ENCODE peak calls at places on chromosomes 6 and 20, in seven cellular contexts. U is globus pallidus; M is stimulated activated CD4-positive, alpha-beta T cell treated with anti-CD3 and anti-CD28 coated beads, Interleukin-4, amount 100 ng/mL, for 48 hours; D is EH; Y is COR-L47; H is stimulated activated CD8-positive, alpha-beta memory T cell treated with anti-CD3 and anti-CD28 coated beads, Interleukin-15, amount 100 ng/mL, for 4 hours; X is left cardiac atrium. P is an unnamed sample.

GRCh38 chr6:132466952-132467351 is 46.0 kb downstream of the STX7 start:
- DNase-seq in M (no peak), D (peak; percentile 72), X (no peak), Y (no peak), H (no peak), U (no peak), P (no peak)

GRCh38 chr6:97630592-97630991 is 347.6 kb upstream of the MMS22L start:
- DNase-seq in Y (no peak), H (no peak), X (no peak), D (no peak), U (no peak), M (no peak), P (no peak)

GRCh38 chr6:48176909-48177308 is 65.9 kb upstream of the PTCHD4 start:
- DNase-seq in H (no peak), D (no peak), Y (no peak), M (no peak), U (no peak), X (no peak), P (no peak)

GRCh38 chr20:51562334-51563140 is 20.0 kb upstream of the NFATC2 start:
- DNase-seq in D (peak; percentile 97), X (peak; percentile 89), H (no peak), Y (peak; percentile 31), U (peak; percentile 73), M (no peak), P (no peak)

GRCh38 chr6:11413728-11414127 is 123.8 kb upstream of the TMEM170B start:
- DNase-seq in Y (no peak), D (peak; percentile 78), X (no peak), M (no peak), H (no peak), U (no peak), P (no peak)

GRCh38 chr20:34570859-34571306 is 12.4 kb downstream of the MAP1LC3A start:
- DNase-seq in M (no peak), X (no peak), U (no peak), D (peak; percentile 79), Y (no peak), H (no peak), P (no peak)

GRCh38 chr6:33019358-33019757 is 10.0 kb upstream of the HLA-DOA start:
- DNase-seq in D (no peak), Y (no peak), X (no peak), U (no peak), H (no peak), M (no peak), P (no peak)

GRCh38 chr20:25066386-25066785 is 8.4 kb upstream of the ACSS1 start:
- DNase-seq in Y (no peak), U (no peak), H (no peak), M (no peak), D (no peak), X (no peak), P (peak; percentile 35)

GRCh38 chr6:73514746-73515110 is 6.1 kb downstream of the EEF1A1 start:
- DNase-seq in X (no peak), H (no peak), U (no peak), Y (no peak), D (no peak), M (no peak), P (no peak)

GRCh38 chr6:39892490-39893129 is 41.7 kb downstream of the MOCS1 start:
- DNase-seq in M (peak; percentile 4), X (peak; percentile 76), U (peak; percentile 83), Y (peak; percentile 24), H (no peak), D (peak; percentile 83), P (peak; percentile 19)

GRCh38 chr6:44009425-44010321 is 117.6 kb downstream of the MRPL14 start:
- DNase-seq in U (no peak), H (no peak), D (no peak), X (peak; percentile 66), Y (peak; percentile 22), M (no peak), P (no peak)

GRCh38 chr6:44869321-44869897 is 458.7 kb upstream of the RUNX2 start:
- DNase-seq in Y (no peak), X (no peak), H (no peak), D (no peak), M (no peak), U (no peak), P (no peak)

GRCh38 chr6:43274916-43275597 is 23.0 kb upstream of the SLC22A7 start:
- DNase-seq in U (no peak), M (peak; percentile 8), X (no peak), D (no peak), Y (peak; percentile 17), H (peak; percentile 5), P (no peak)

GRCh38 chr6:47567586-47567985 is 90.0 kb downstream of the CD2AP start:
- DNase-seq in D (peak; percentile 18), H (no peak), U (no peak), X (no peak), M (no peak), Y (no peak), P (no peak)

GRCh38 chr6:157600807-157601206 is 219.8 kb downstream of the ZDHHC14 start:
- DNase-seq in H (no peak), X (no peak), D (no peak), U (no peak), Y (no peak), M (no peak), P (no peak)

GRCh38 chr20:12110711-12111110 is 193.0 kb downstream of the BTBD3 start:
- DNase-seq in X (no peak), D (no peak), Y (no peak), U (no peak), M (no peak), H (no peak), P (no peak)

GRCh38 chr20:10125757-10126156 is 91.0 kb downstream of the ANKEF1 start:
- DNase-seq in M (no peak), H (no peak), D (peak; percentile 19), X (no peak), Y (no peak), U (no peak), P (no peak)

GRCh38 chr20:23668477-23668951 is 20.3 kb downstream of the CST4 start:
- DNase-seq in U (peak; percentile 14), D (peak; percentile 60), Y (peak; percentile 53), M (peak; percentile 14), X (no peak), H (no peak), P (peak; percentile 16)

GRCh38 chr6:47343631-47344421 is 34.1 kb upstream of the TNFRSF21 start:
- DNase-seq in U (no peak), Y (peak; percentile 16), H (no peak), D (no peak), X (peak; percentile 25), M (no peak), P (peak; percentile 36)

GRCh38 chr20:60993647-60994046 is 258.4 kb upstream of the CDH4 start:
- DNase-seq in D (no peak), X (no peak), Y (no peak), H (no peak), U (no peak), M (no peak), P (no peak)

GRCh38 chr20:41149679-41150131 is 12.4 kb downstream of the PLCG1 start:
- DNase-seq in M (no peak), X (no peak), Y (no peak), D (peak; percentile 82), H (no peak), U (no peak), P (no peak)

GRCh38 chr6:38239719-38240451 is 399.8 kb downstream of the BTBD9 start:
- DNase-seq in M (no peak), X (no peak), D (peak; percentile 83), H (no peak), Y (peak; percentile 59), U (no peak), P (no peak)

GRCh38 chr6:56841751-56842150 is 113.2 kb upstream of the BEND6 start:
- DNase-seq in M (no peak), D (no peak), Y (no peak), X (no peak), H (no peak), U (no peak), P (no peak)

GRCh38 chr6:147782302-147782701 is 273.8 kb downstream of the SAMD5 start:
- DNase-seq in M (no peak), U (no peak), H (no peak), D (peak; percentile 64), X (no peak), Y (peak; percentile 3), P (peak; percentile 66)